ENCODE peak calls at places on chromosomes 3 and 15, in five cellular contexts. K is hepatocyte, U is IMR-90, I is heart left ventricle, O is WERI-Rb-1. E is an unnamed sample.

GRCh38 chr3:126146525-126147146 is 33.8 kb downstream of the ALDH1L1 start:
- DNase-seq in K (no peak), U (no peak), O (no peak), I (peak; percentile 4), E (no peak)

GRCh38 chr3:193794002-193794835 is 201.2 kb downstream of the OPA1 start:
- DNase-seq in U (no peak), O (no peak), I (no peak), K (peak; percentile 37), E (no peak)

GRCh38 chr15:58296276-58296675 is 135.5 kb upstream of the LIPC start:
- DNase-seq in O (no peak), U (no peak), K (no peak), I (no peak), E (no peak)

GRCh38 chr15:71390101-71390500 is 274.8 kb downstream of the THSD4 start:
- DNase-seq in U (no peak), K (no peak), O (no peak), I (no peak), E (no peak)

GRCh38 chr15:63013052-63013808 is 29.3 kb upstream of the TPM1 start:
- DNase-seq in I (no peak), U (peak; percentile 83), K (no peak), O (no peak), E (peak; percentile 29)

GRCh38 chr3:35335703-35336102 is 303.6 kb upstream of the ARPP21 start:
- DNase-seq in U (no peak), O (no peak), I (no peak), K (no peak), E (no peak)

GRCh38 chr15:40430271-40430805 is 10.4 kb upstream of the BAHD1 start:
- DNase-seq in O (peak; percentile 72), K (no peak), I (no peak), U (peak; percentile 11), E (peak; percentile 29)

GRCh38 chr15:38238311-38238710 is 14.3 kb upstream of the SPRED1 start:
- DNase-seq in U (no peak), I (no peak), O (no peak), K (no peak), E (no peak)

GRCh38 chr3:100069472-100069871 is 44.8 kb downstream of the FILIP1L start:
- DNase-seq in K (no peak), O (no peak), I (no peak), U (no peak), E (no peak)

GRCh38 chr3:172461530-172462138 is 13.4 kb upstream of the GHSR start:
- DNase-seq in O (no peak), I (no peak), U (peak; percentile 10), K (peak; percentile 48), E (no peak)

GRCh38 chr3:185754920-185755319 is 69.9 kb downstream of the IGF2BP2 start:
- DNase-seq in O (no peak), I (no peak), K (no peak), U (no peak), E (no peak)

GRCh38 chr3:149377408-149378111 is at the start of gene TM4SF1:
- DNase-seq in I (peak; percentile 83), O (no peak), U (peak; percentile 97), K (peak; percentile 68), E (peak; percentile 62)

GRCh38 chr15:41790756-41791546 is 16.7 kb downstream of the MAPKBP1 start:
- DNase-seq in U (peak; percentile 79), O (no peak), K (peak; percentile 77), I (no peak), E (no peak)

GRCh38 chr15:68781766-68782588 is 38.7 kb downstream of the ANP32A start:
- DNase-seq in I (peak; percentile 83), O (peak; percentile 2), U (no peak), K (no peak), E (peak; percentile 72)

GRCh38 chr3:46468758-46469600 is 4.3 kb upstream of the LTF start:
- DNase-seq in U (no peak), O (no peak), I (peak; percentile 41), K (no peak), E (no peak)

GRCh38 chr15:52558196-52558595 is 10.6 kb downstream of the ARPP19 start:
- DNase-seq in I (no peak), O (no peak), K (peak; percentile 19), U (peak; percentile 78), E (no peak)

GRCh38 chr3:168863561-168863960 is 767.8 kb upstream of the GOLIM4 start:
- DNase-seq in K (no peak), I (no peak), U (peak; percentile 11), O (no peak), E (no peak)

GRCh38 chr15:88878720-88879184 is 16.6 kb downstream of the HAPLN3 start:
- DNase-seq in O (peak; percentile 81), I (no peak), K (peak; percentile 69), U (peak; percentile 35), E (peak; percentile 71)

GRCh38 chr3:49020335-49021212 is 1.3 kb upstream of the NDUFAF3 start:
- DNase-seq in O (peak; percentile 60), I (peak; percentile 63), U (no peak), K (peak; percentile 72), E (peak; percentile 77)

GRCh38 chr15:64222573-64223361 is 59.9 kb upstream of the PPIB start:
- DNase-seq in K (no peak), I (no peak), O (no peak), U (peak; percentile 32), E (no peak)

GRCh38 chr3:51671090-51672082 is at the start of gene TEX264:
- DNase-seq in U (peak; percentile 71), O (peak; percentile 84), I (peak; percentile 91), K (peak; percentile 96), E (peak; percentile 95)

GRCh38 chr3:140898340-140899180 is 43.1 kb upstream of the SLC25A36 start:
- DNase-seq in O (peak; percentile 16), U (peak; percentile 87), I (no peak), K (peak; percentile 75), E (no peak)

GRCh38 chr3:140023616-140024530 is 88.9 kb downstream of the CLSTN2 start:
- DNase-seq in O (no peak), I (no peak), U (no peak), K (no peak), E (peak; percentile 41)

GRCh38 chr15:48090115-48090514 is 30.7 kb upstream of the SLC24A5 start:
- DNase-seq in U (no peak), I (no peak), K (no peak), O (no peak), E (no peak)

GRCh38 chr3:124837065-124837464 is 50.1 kb downstream of the ITGB5 start:
- DNase-seq in O (no peak), U (no peak), I (no peak), K (no peak), E (no peak)

GRCh38 chr3:19065027-19065426 is 83.3 kb upstream of the KCNH8 start:
- DNase-seq in K (peak; percentile 26), O (no peak), I (no peak), U (no peak), E (no peak)

GRCh38 chr3:25453521-25454410 is 25.7 kb downstream of the RARB start:
- DNase-seq in K (peak; percentile 52), U (peak; percentile 51), I (no peak), O (no peak), E (no peak)

GRCh38 chr3:40961104-40961857 is 238.0 kb upstream of the CTNNB1 start:
- DNase-seq in I (no peak), K (no peak), U (no peak), O (no peak), E (no peak)

GRCh38 chr3:195565716-195566115 is 18.0 kb downstream of the APOD start:
- DNase-seq in U (no peak), I (no peak), O (no peak), K (no peak), E (no peak)

GRCh38 chr15:35182841-35183479 is 97.9 kb upstream of the NANOGP8 start:
- DNase-seq in O (peak; percentile 38), I (no peak), U (no peak), K (no peak), E (no peak)

GRCh38 chr3:46953265-46954010 is 23.1 kb downstream of the CCDC12 start:
- DNase-seq in K (no peak), I (no peak), U (no peak), O (no peak), E (no peak)

GRCh38 chr15:95684693-95685115 is 645.8 kb upstream of the NR2F2 start:
- DNase-seq in U (peak; percentile 93), K (peak; percentile 48), O (no peak), I (no peak), E (no peak)

GRCh38 chr15:80801891-80802680 is 22.9 kb downstream of the CEMIP start:
- DNase-seq in I (peak; percentile 20), O (no peak), K (no peak), U (no peak), E (no peak)

GRCh38 chr3:141653872-141654271 is 84.2 kb upstream of the RNF7 start:
- DNase-seq in O (no peak), I (no peak), U (no peak), K (no peak), E (no peak)

GRCh38 chr3:99939834-99940233 is 122.2 kb downstream of the CMSS1 start:
- DNase-seq in U (peak; percentile 54), I (no peak), K (no peak), O (no peak), E (no peak)

GRCh38 chr3:127354761-127355160 is 66.9 kb upstream of the PRR20G start:
- DNase-seq in I (no peak), K (no peak), O (no peak), U (no peak), E (no peak)

GRCh38 chr3:184471439-184471838 is 90.1 kb upstream of the EPHB3 start:
- DNase-seq in U (no peak), I (no peak), K (no peak), O (no peak), E (no peak)
- H3K4me3 ChIP-seq in U (no peak overlapping the region), I (no peak overlapping the region), K (no peak overlapping the region), O (no peak overlapping the region), E (no peak overlapping the region)

GRCh38 chr15:69973102-69973714 is 124.5 kb downstream of the TLE3 start:
- DNase-seq in O (no peak), K (peak; percentile 73), I (no peak), U (peak; percentile 37), E (no peak)

GRCh38 chr15:69974321-69974720 is 123.4 kb downstream of the TLE3 start:
- DNase-seq in K (no peak), O (peak; percentile 76), I (no peak), U (no peak), E (no peak)

GRCh38 chr15:69976366-69976994 is 121.2 kb downstream of the TLE3 start:
- DNase-seq in U (peak; percentile 41), O (no peak), I (peak; percentile 26), K (peak; percentile 84), E (no peak)

GRCh38 chr15:69971771-69972170 is 125.9 kb downstream of the TLE3 start:
- DNase-seq in U (no peak), I (no peak), O (peak; percentile 84), K (no peak), E (no peak)

GRCh38 chr15:69972436-69972835 is 125.3 kb downstream of the TLE3 start:
- DNase-seq in O (peak; percentile 61), K (no peak), U (no peak), I (no peak), E (no peak)
- H3K4me3 ChIP-seq in O (no peak overlapping the region), K (no peak overlapping the region), U (no peak overlapping the region), I (no peak overlapping the region), E (no peak overlapping the region)

GRCh38 chr3:37162501-37163245 is 11.7 kb downstream of the LRRFIP2 start:
- DNase-seq in I (no peak), K (no peak), O (no peak), U (no peak), E (no peak)
- H3K4me3 ChIP-seq in I (no peak overlapping the region), K (no peak overlapping the region), O (no peak overlapping the region), U (no peak overlapping the region), E (no peak overlapping the region)

DNA sequence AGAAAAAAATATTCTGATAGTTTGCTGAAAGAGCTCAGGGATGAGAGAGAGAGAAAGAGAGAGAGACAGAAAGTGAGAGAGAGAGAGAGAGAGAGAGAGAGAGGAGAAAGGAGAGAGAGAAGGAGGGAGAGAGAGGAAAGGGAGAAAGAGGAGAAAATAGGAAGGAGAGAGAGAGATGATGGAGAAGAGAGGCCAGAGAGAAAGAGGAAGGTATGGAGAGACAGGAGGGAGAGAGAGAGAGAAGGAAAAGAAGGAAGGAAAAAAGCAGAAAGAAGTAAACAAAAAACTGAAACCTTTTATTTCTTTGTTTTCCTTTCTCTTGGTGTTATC is 279.5 kb downstream of the LPP start:
- DNase-seq in O (no peak), K (no peak), I (no peak), U (no peak), E (no peak)
- H3K4me3 ChIP-seq in O (no peak overlapping the region), K (no peak overlapping the region), I (no peak overlapping the region), U (no peak overlapping the region), E (no peak overlapping the region)

E was measured in psoas muscle.